ENCODE peak calls at places on chromosome 20, in nine cellular contexts. B, G, I, S, X, T, D, U and H are unnamed samples.

GRCh38 chr20:32678948-32679347 is 5.2 kb upstream of the C20orf203 start:
- DNase-seq in B (no peak), G (peak; percentile 57), I (no peak), S (no peak), X (no peak), T (peak; percentile 74), D (no peak), U (no peak), H (no peak)

GRCh38 chr20:44827401-44827800 is 17.1 kb upstream of the RIMS4 start:
- DNase-seq in B (no peak), G (no peak), I (no peak), S (no peak), X (no peak), T (no peak), D (no peak), U (no peak), H (no peak)

GRCh38 chr20:22921595-22922421 is 113.3 kb upstream of the SSTR4 start:
- DNase-seq in B (no peak), G (peak; percentile 69), I (no peak), S (no peak), X (no peak), T (peak; percentile 75), D (no peak), U (no peak), H (no peak)

GRCh38 chr20:31691646-31692275 is 30.9 kb downstream of the BCL2L1 start:
- DNase-seq in B (no peak), G (peak; percentile 46), I (no peak), S (no peak), X (no peak), T (peak; percentile 59), D (no peak), U (no peak), H (no peak)

GRCh38 chr20:36154696-36155628 is at the start of gene EPB41L1:
- DNase-seq in B (peak; percentile 69), G (no peak), I (peak; percentile 50), S (no peak), X (peak; percentile 18), T (peak; percentile 63), D (peak; percentile 78), U (no peak), H (no peak)

GRCh38 chr20:62500237-62500864 is 24.6 kb upstream of the GATA5 start:
- DNase-seq in B (peak; percentile 94), G (peak; percentile 42), I (peak; percentile 52), S (peak; percentile 66), X (peak; percentile 87), T (peak; percentile 75), D (peak; percentile 50), U (peak; percentile 73), H (peak; percentile 91)

GRCh38 chr20:21048841-21049273 is 57.3 kb downstream of the LINC00237 start:
- DNase-seq in B (peak; percentile 44), G (peak; percentile 3), I (no peak), S (peak; percentile 13), X (peak; percentile 50), T (peak; percentile 46), D (peak; percentile 14), U (peak; percentile 24), H (no peak)

GRCh38 chr20:33561981-33562601 is 72.2 kb downstream of the CBFA2T2 start:
- DNase-seq in B (no peak), G (peak; percentile 99), I (peak; percentile 98), S (no peak), X (peak; percentile 94), T (peak; percentile 88), D (no peak), U (no peak), H (peak; percentile 72)

GRCh38 chr20:24668384-24668702 is 198.9 kb downstream of the SYNDIG1 start:
- DNase-seq in B (no peak), G (no peak), I (no peak), S (no peak), X (no peak), T (no peak), D (no peak), U (no peak), H (no peak)

GRCh38 chr20:8330316-8330784 is 198.3 kb downstream of the PLCB1 start:
- DNase-seq in B (no peak), G (no peak), I (no peak), S (no peak), X (no peak), T (no peak), D (no peak), U (no peak), H (no peak)

GRCh38 chr20:50346372-50347347 is 156.0 kb downstream of the CEBPB start:
- DNase-seq in B (no peak), G (peak; percentile 88), I (peak; percentile 83), S (no peak), X (peak; percentile 80), T (peak; percentile 90), D (peak; percentile 22), U (no peak), H (peak; percentile 92)